ENCODE peak calls at places on chromosomes 13 and 19, in seven cellular contexts. X is naive thymus-derived CD8-positive, alpha-beta T cell; B is cardiac fibroblast; D is GM13977; J is dermis microvascular lymphatic vessel endothelial cell; Q is GM18507; M is neural progenitor cell. L is an unnamed sample.

GRCh38 chr19:38759590-38760003 is 13.7 kb downstream of the LGALS7 start:
- DNase-seq in X (no peak), B (no peak), D (no peak), J (no peak), Q (no peak), M (no peak), L (no peak)

GRCh38 chr19:56710437-56710836 is 38.9 kb upstream of the ZNF835 start:
- DNase-seq in X (no peak), B (no peak), D (no peak), J (no peak), Q (no peak), M (no peak), L (no peak)

GRCh38 chr19:7318176-7318575 is 24.0 kb upstream of the INSR start:
- DNase-seq in X (no peak), B (no peak), D (no peak), J (no peak), Q (no peak), M (no peak), L (no peak)

GRCh38 chr19:3095375-3096191 is 1.4 kb downstream of the GNA11 start:
- DNase-seq in X (peak), B (no peak), D (no peak), J (peak), Q (no peak), M (peak), L (no peak)

GRCh38 chr19:31506102-31506501 is 156.9 kb upstream of the TSHZ3 start:
- DNase-seq in X (no peak), B (no peak), D (no peak), J (no peak), Q (no peak), M (no peak), L (no peak)

GRCh38 chr13:64158910-64159309 is 2743.3 kb upstream of the PCDH20 start:
- DNase-seq in X (no peak), B (peak), D (no peak), J (peak), Q (no peak), M (no peak), L (no peak)

GRCh38 chr19:19485161-19485997 is 30.0 kb downstream of the TSSK6 start:
- DNase-seq in X (no peak), B (peak), D (no peak), J (peak), Q (no peak), M (no peak), L (no peak)

GRCh38 chr13:40064154-40064713 is 408.8 kb downstream of the COG6 start:
- DNase-seq in X (no peak), B (peak), D (no peak), J (peak), Q (no peak), M (no peak), L (no peak)

GRCh38 chr13:98050041-98050466 is 92.8 kb upstream of the FARP1 start:
- DNase-seq in X (no peak), B (peak), D (no peak), J (peak), Q (no peak), M (no peak), L (no peak)

GRCh38 chr19:39424934-39425333 is 10.8 kb downstream of the RPS16 start:
- DNase-seq in X (no peak), B (no peak), D (no peak), J (no peak), Q (no peak), M (no peak), L (no peak)

L was measured in GM13976.